ENCODE peak calls at places on chromosomes 13 and 19, in five cellular contexts. One of them, this sample, is unnamed.

GRCh38 chr13:99033814-99034213 is 56.0 kb upstream of the DOCK9 start:
- DNase-seq in CD8-positive, alpha-beta memory T cell: peak; percentile 31
- DNase-seq in gastrocnemius medialis: no peak
- DNase-seq in IMR-90: peak; percentile 28
- DNase-seq in heart left ventricle: no peak
- DNase-seq in this sample: no peak

GRCh38 chr13:58097831-58098230 is 466.3 kb downstream of the PCDH17 start:
- DNase-seq in IMR-90: no peak
- DNase-seq in CD8-positive, alpha-beta memory T cell: no peak
- DNase-seq in gastrocnemius medialis: no peak
- DNase-seq in heart left ventricle: no peak
- DNase-seq in this sample: no peak

GRCh38 chr19:50430888-50431342 is 1.8 kb upstream of the MYBPC2 start:
- DNase-seq in gastrocnemius medialis: no peak
- DNase-seq in IMR-90: no peak
- DNase-seq in heart left ventricle: no peak
- DNase-seq in CD8-positive, alpha-beta memory T cell: no peak
- DNase-seq in this sample: no peak

GRCh38 chr13:113929628-113930615 is 44.0 kb downstream of the C13orf46 start:
- DNase-seq in IMR-90: no peak
- DNase-seq in heart left ventricle: peak; percentile 66
- DNase-seq in CD8-positive, alpha-beta memory T cell: no peak
- DNase-seq in gastrocnemius medialis: peak; percentile 17
- DNase-seq in this sample: no peak

GRCh38 chr19:50204811-50205675 is 1.6 kb downstream of the MYH14 start:
- DNase-seq in gastrocnemius medialis: peak; percentile 63
- DNase-seq in CD8-positive, alpha-beta memory T cell: peak; percentile 0
- DNase-seq in IMR-90: no peak
- DNase-seq in heart left ventricle: peak; percentile 79
- DNase-seq in this sample: no peak

GRCh38 chr13:48857576-48857975 is 118.1 kb upstream of the FNDC3A start:
- DNase-seq in IMR-90: no peak
- DNase-seq in gastrocnemius medialis: no peak
- DNase-seq in CD8-positive, alpha-beta memory T cell: no peak
- DNase-seq in heart left ventricle: no peak
- DNase-seq in this sample: no peak

GRCh38 chr13:112450567-112451240 is 74.5 kb downstream of the SPACA7 start:
- DNase-seq in heart left ventricle: no peak
- DNase-seq in IMR-90: no peak
- DNase-seq in CD8-positive, alpha-beta memory T cell: no peak
- DNase-seq in gastrocnemius medialis: no peak
- DNase-seq in this sample: no peak

GRCh38 chr19:46076951-46077814 is 36.4 kb upstream of the IGFL4 start:
- DNase-seq in IMR-90: peak; percentile 79
- DNase-seq in gastrocnemius medialis: no peak
- DNase-seq in heart left ventricle: no peak
- DNase-seq in CD8-positive, alpha-beta memory T cell: no peak
- DNase-seq in this sample: peak; percentile 78

GRCh38 chr19:947707-948533 is 22.1 kb downstream of the ARID3A start:
- DNase-seq in CD8-positive, alpha-beta memory T cell: no peak
- DNase-seq in gastrocnemius medialis: peak; percentile 31
- DNase-seq in IMR-90: no peak
- DNase-seq in heart left ventricle: peak; percentile 86
- DNase-seq in this sample: no peak

DNA sequence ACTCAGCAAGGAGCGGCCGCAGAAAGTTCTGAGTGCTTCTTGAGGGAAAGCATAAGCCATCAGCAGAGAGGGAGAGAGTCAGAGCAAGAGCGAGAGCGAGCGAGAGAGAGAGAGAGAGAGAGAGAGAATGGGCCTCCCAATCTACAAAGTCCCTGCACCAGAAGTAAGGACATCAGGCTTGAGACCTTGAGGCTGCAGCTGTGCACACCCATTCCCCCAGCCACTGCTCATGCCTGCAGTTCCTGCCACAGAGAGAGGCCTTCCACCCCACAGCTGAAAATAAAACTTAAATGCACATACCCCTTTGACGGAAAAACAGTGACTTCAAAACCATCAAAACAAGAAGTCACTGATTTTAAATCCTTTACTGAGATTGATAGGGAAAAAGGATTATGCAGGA is 74.5 kb upstream of the UBL3 start:
- DNase-seq in CD8-positive, alpha-beta memory T cell: no peak
- DNase-seq in IMR-90: no peak
- DNase-seq in gastrocnemius medialis: no peak
- DNase-seq in heart left ventricle: no peak
- DNase-seq in this sample: peak; percentile 48
- H3K4me3 ChIP-seq in CD8-positive, alpha-beta memory T cell: no peak overlapping the region
- H3K4me3 ChIP-seq in IMR-90: no peak overlapping the region
- H3K4me3 ChIP-seq in gastrocnemius medialis: no peak overlapping the region
- H3K4me3 ChIP-seq in heart left ventricle: no peak overlapping the region
- H3K4me3 ChIP-seq in this sample: no peak overlapping the region

GRCh38 chr13:79987323-79987722 is 353.6 kb downstream of the SPRY2 start:
- DNase-seq in CD8-positive, alpha-beta memory T cell: no peak
- DNase-seq in IMR-90: peak; percentile 22
- DNase-seq in gastrocnemius medialis: no peak
- DNase-seq in heart left ventricle: no peak
- DNase-seq in this sample: no peak
- H3K27ac ChIP-seq in CD8-positive, alpha-beta memory T cell: no peak overlapping the region
- H3K27ac ChIP-seq in IMR-90: no peak overlapping the region
- H3K27ac ChIP-seq in gastrocnemius medialis: no peak overlapping the region
- H3K27ac ChIP-seq in heart left ventricle: no peak overlapping the region
- H3K27ac ChIP-seq in this sample: no peak overlapping the region

GRCh38 chr19:17999685-18000479 is 8.1 kb upstream of the ARRDC2 start:
- DNase-seq in CD8-positive, alpha-beta memory T cell: no peak
- DNase-seq in gastrocnemius medialis: no peak
- DNase-seq in IMR-90: no peak
- DNase-seq in heart left ventricle: no peak
- DNase-seq in this sample: no peak

GRCh38 chr19:17998827-17999150 is 9.2 kb upstream of the ARRDC2 start:
- DNase-seq in IMR-90: no peak
- DNase-seq in heart left ventricle: no peak
- DNase-seq in CD8-positive, alpha-beta memory T cell: no peak
- DNase-seq in gastrocnemius medialis: no peak
- DNase-seq in this sample: no peak

GRCh38 chr19:17996826-17997316 is 11.1 kb upstream of the ARRDC2 start:
- DNase-seq in heart left ventricle: peak; percentile 93
- DNase-seq in CD8-positive, alpha-beta memory T cell: peak; percentile 76
- DNase-seq in IMR-90: peak; percentile 52
- DNase-seq in gastrocnemius medialis: peak; percentile 71
- DNase-seq in this sample: peak; percentile 75

GRCh38 chr19:18000480-18000980 is 7.4 kb upstream of the ARRDC2 start:
- DNase-seq in gastrocnemius medialis: no peak
- DNase-seq in CD8-positive, alpha-beta memory T cell: no peak
- DNase-seq in IMR-90: no peak
- DNase-seq in heart left ventricle: no peak
- DNase-seq in this sample: no peak

DNA sequence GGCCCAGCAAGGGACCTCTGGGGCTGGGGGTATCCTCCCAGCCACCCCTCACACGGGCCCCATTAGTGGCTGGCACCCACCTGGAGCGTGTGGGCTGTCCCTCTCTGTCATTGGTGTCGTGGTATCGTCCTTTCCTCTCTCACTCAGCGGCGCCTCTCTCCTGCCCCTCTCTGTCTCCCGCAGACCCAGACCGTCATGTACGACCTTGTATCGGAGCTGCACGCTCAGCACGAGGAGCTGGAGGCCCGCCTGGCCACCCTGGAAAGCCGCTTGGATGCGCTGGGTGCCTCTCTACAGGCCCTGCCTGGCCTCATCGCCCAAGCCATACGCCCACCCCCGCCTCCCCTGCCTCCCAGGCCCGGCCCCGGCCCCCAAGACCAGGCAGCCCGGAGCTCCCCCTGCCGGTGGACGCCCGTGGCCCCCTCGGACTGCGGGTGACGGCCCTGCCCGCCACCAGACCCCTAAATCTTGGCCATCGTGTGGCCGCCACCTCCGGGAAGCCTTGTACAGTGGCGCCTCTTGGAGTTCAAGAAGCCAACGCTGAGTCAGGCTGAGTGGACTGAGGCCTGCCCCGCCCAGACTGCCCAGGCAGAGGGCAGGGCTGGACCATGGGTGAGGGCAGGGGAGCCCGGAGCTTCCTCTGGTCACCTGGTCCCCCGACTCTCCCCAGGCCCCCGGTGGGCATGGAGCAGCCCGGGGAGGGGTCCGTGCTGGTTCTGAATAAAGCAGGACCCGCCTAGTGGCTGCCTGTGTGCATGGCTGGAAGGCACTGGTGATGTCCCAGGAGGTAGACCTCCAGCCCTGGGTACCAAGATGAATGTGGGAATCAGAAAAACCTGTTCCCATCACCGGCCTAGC is 9.8 kb upstream of the ARRDC2 start:
- DNase-seq in heart left ventricle: no peak
- DNase-seq in CD8-positive, alpha-beta memory T cell: no peak
- DNase-seq in gastrocnemius medialis: no peak
- DNase-seq in IMR-90: peak; percentile 24
- DNase-seq in this sample: no peak
- H3K4me3 ChIP-seq in heart left ventricle: no peak overlapping the region
- H3K4me3 ChIP-seq in CD8-positive, alpha-beta memory T cell: no peak overlapping the region
- H3K4me3 ChIP-seq in gastrocnemius medialis: no peak overlapping the region
- H3K4me3 ChIP-seq in IMR-90: no peak overlapping the region
- H3K4me3 ChIP-seq in this sample: no peak overlapping the region

DNA sequence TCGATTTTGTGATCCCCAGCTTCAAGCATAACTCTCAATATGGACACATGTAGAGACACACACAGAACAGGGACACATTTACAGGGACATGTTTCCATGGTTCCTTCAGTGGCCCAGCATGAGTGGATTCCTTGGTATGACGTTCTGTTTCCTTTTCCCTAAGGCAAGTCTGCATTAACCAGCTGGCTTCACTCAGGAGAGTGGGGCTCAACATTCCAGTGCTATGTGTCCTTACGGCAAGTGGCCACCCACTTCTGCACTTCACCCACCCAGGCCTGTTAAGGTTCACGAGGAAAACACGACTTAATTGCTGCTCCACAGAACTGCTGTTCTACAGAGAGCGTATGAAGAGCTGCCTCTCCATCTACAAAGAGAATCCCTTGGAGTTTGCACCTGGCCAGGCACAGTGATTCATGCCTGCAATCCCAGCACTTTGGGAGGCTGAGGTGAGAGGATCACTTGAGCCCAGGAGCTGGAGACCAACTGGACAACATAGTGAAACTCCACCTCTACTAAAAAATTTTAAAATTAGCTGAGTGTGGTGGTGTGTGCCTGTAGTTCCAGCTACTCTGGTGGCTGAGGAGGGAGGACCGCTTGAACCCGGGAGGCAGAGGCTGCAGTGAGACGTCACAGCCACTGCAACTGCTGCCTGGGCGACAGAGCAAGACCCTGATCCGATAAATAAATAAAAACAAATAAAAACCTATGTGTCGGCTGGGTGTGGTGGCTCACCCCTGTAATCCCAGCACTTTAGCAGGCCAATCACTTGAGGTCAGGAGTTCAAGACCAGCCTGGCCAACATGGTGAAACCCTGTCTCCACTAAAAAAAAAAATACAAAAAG is 32.5 kb downstream of the BRD4 start:
- DNase-seq in CD8-positive, alpha-beta memory T cell: no peak
- DNase-seq in heart left ventricle: no peak
- DNase-seq in IMR-90: peak; percentile 89
- DNase-seq in gastrocnemius medialis: no peak
- DNase-seq in this sample: no peak
- H3K27ac ChIP-seq in CD8-positive, alpha-beta memory T cell: peak overlapping the region; percentile 5
- H3K27ac ChIP-seq in heart left ventricle: no peak overlapping the region
- H3K27ac ChIP-seq in IMR-90: peak overlapping the region; percentile 56
- H3K27ac ChIP-seq in gastrocnemius medialis: no peak overlapping the region
- H3K27ac ChIP-seq in this sample: no peak overlapping the region

GRCh38 chr19:47650695-47651094 is 41.8 kb downstream of the BICRA start:
- DNase-seq in IMR-90: no peak
- DNase-seq in gastrocnemius medialis: no peak
- DNase-seq in CD8-positive, alpha-beta memory T cell: no peak
- DNase-seq in heart left ventricle: no peak
- DNase-seq in this sample: no peak

GRCh38 chr19:47652285-47652684 is 43.4 kb downstream of the BICRA start:
- DNase-seq in CD8-positive, alpha-beta memory T cell: no peak
- DNase-seq in IMR-90: no peak
- DNase-seq in gastrocnemius medialis: no peak
- DNase-seq in heart left ventricle: no peak
- DNase-seq in this sample: no peak

GRCh38 chr19:47651691-47652090 is 42.8 kb downstream of the BICRA start:
- DNase-seq in IMR-90: no peak
- DNase-seq in CD8-positive, alpha-beta memory T cell: no peak
- DNase-seq in gastrocnemius medialis: no peak
- DNase-seq in heart left ventricle: no peak
- DNase-seq in this sample: no peak

GRCh38 chr19:47649588-47649987 is 40.7 kb downstream of the BICRA start:
- DNase-seq in heart left ventricle: no peak
- DNase-seq in CD8-positive, alpha-beta memory T cell: no peak
- DNase-seq in gastrocnemius medialis: no peak
- DNase-seq in IMR-90: no peak
- DNase-seq in this sample: no peak

GRCh38 chr19:47651132-47651531 is 42.2 kb downstream of the BICRA start:
- DNase-seq in IMR-90: no peak
- DNase-seq in gastrocnemius medialis: no peak
- DNase-seq in heart left ventricle: no peak
- DNase-seq in CD8-positive, alpha-beta memory T cell: no peak
- DNase-seq in this sample: no peak
- H3K4me3 ChIP-seq in IMR-90: no peak overlapping the region
- H3K4me3 ChIP-seq in gastrocnemius medialis: no peak overlapping the region
- H3K4me3 ChIP-seq in heart left ventricle: no peak overlapping the region
- H3K4me3 ChIP-seq in CD8-positive, alpha-beta memory T cell: no peak overlapping the region
- H3K4me3 ChIP-seq in this sample: no peak overlapping the region

GRCh38 chr19:53518716-53519115 is 19.2 kb upstream of the ZNF331 start:
- DNase-seq in CD8-positive, alpha-beta memory T cell: no peak
- DNase-seq in gastrocnemius medialis: no peak
- DNase-seq in heart left ventricle: no peak
- DNase-seq in IMR-90: no peak
- DNase-seq in this sample: no peak

GRCh38 chr19:53520547-53521372 is 17.2 kb upstream of the ZNF331 start:
- DNase-seq in IMR-90: peak; percentile 98
- DNase-seq in CD8-positive, alpha-beta memory T cell: peak; percentile 90
- DNase-seq in heart left ventricle: peak; percentile 97
- DNase-seq in gastrocnemius medialis: peak; percentile 90
- DNase-seq in this sample: peak; percentile 99

GRCh38 chr19:53519431-53519830 is 18.5 kb upstream of the ZNF331 start:
- DNase-seq in CD8-positive, alpha-beta memory T cell: no peak
- DNase-seq in heart left ventricle: no peak
- DNase-seq in gastrocnemius medialis: no peak
- DNase-seq in IMR-90: no peak
- DNase-seq in this sample: no peak

GRCh38 chr19:53520163-53520546 is 17.8 kb upstream of the ZNF331 start:
- DNase-seq in heart left ventricle: no peak
- DNase-seq in gastrocnemius medialis: no peak
- DNase-seq in CD8-positive, alpha-beta memory T cell: no peak
- DNase-seq in IMR-90: no peak
- DNase-seq in this sample: no peak

GRCh38 chr19:53521373-53522202 is 16.4 kb upstream of the ZNF331 start:
- DNase-seq in heart left ventricle: no peak
- DNase-seq in gastrocnemius medialis: no peak
- DNase-seq in CD8-positive, alpha-beta memory T cell: no peak
- DNase-seq in IMR-90: no peak
- DNase-seq in this sample: no peak
- H3K27ac ChIP-seq in heart left ventricle: no peak overlapping the region
- H3K27ac ChIP-seq in gastrocnemius medialis: no peak overlapping the region
- H3K27ac ChIP-seq in CD8-positive, alpha-beta memory T cell: peak overlapping the region; percentile 55
- H3K27ac ChIP-seq in IMR-90: peak overlapping the region; percentile 25
- H3K27ac ChIP-seq in this sample: peak overlapping the region; percentile 74

This sample was measured in SJCRH30.